ENCODE peak calls at places on chromosomes 7 and 10, in seven cellular contexts. Q, S, X, A, F, J and H are unnamed samples.

GRCh38 chr10:93085272-93085859 is 11.7 kb downstream of the CYP26A1 start:
- DNase-seq in A (no peak), J (no peak), Q (no peak), S (no peak), F (no peak), X (no peak), H (no peak)

GRCh38 chr10:49499305-49499851 is 39.5 kb downstream of the ERCC6 start:
- DNase-seq in F (no peak), X (no peak), J (no peak), Q (no peak), A (no peak), S (no peak), H (no peak)

GRCh38 chr7:25758559-25758958 is 393.4 kb upstream of the NFE2L3 start:
- DNase-seq in A (no peak), F (no peak), Q (no peak), X (no peak), J (no peak), S (no peak), H (no peak)

GRCh38 chr10:8726087-8726486 is 671.6 kb downstream of the GATA3 start:
- DNase-seq in X (no peak), J (peak), F (no peak), A (no peak), Q (no peak), S (no peak), H (no peak)

GRCh38 chr10:119453313-119453712 is 89.2 kb downstream of the RGS10 start:
- DNase-seq in S (no peak), J (no peak), X (no peak), A (no peak), F (no peak), Q (no peak), H (no peak)

GRCh38 chr7:96075510-96076349 is 246.2 kb downstream of the SLC25A13 start:
- DNase-seq in J (peak), F (peak), A (peak), S (peak), Q (no peak), X (peak), H (peak)

GRCh38 chr7:26127411-26127810 is 24.6 kb upstream of the NFE2L3 start:
- DNase-seq in X (no peak), J (no peak), S (no peak), A (no peak), Q (no peak), F (no peak), H (no peak)

GRCh38 chr10:132931258-132931657 is 11.1 kb downstream of the CFAP46 start:
- DNase-seq in A (no peak), X (peak), F (no peak), Q (no peak), J (no peak), S (no peak), H (no peak)

GRCh38 chr10:104080762-104081161 is 4.9 kb downstream of the COL17A1 start:
- DNase-seq in F (no peak), A (no peak), J (peak), Q (no peak), S (peak), X (peak), H (no peak)

GRCh38 chr7:46115410-46115809 is 194.3 kb upstream of the IGFBP3 start:
- DNase-seq in X (no peak), Q (no peak), A (no peak), S (no peak), J (peak), F (no peak), H (no peak)

GRCh38 chr7:1818581-1819200 is 148.6 kb downstream of the ELFN1 start:
- DNase-seq in J (no peak), X (no peak), S (no peak), F (no peak), A (no peak), Q (no peak), H (no peak)

GRCh38 chr7:149205690-149206381 is 10.5 kb downstream of the ZNF282 start:
- DNase-seq in S (no peak), A (no peak), F (no peak), J (peak), Q (no peak), X (no peak), H (no peak)

GRCh38 chr10:127441350-127442219 is 107.5 kb upstream of the NPS start:
- DNase-seq in A (no peak), S (no peak), Q (no peak), J (no peak), X (no peak), F (no peak), H (no peak)

GRCh38 chr7:82050792-82051191 is 280.9 kb upstream of the HGF start:
- DNase-seq in J (peak), Q (no peak), F (no peak), X (peak), S (peak), A (no peak), H (peak)

GRCh38 chr7:117667456-117667855 is 187.6 kb downstream of the CFTR start:
- DNase-seq in Q (no peak), S (no peak), J (peak), X (peak), F (no peak), A (no peak), H (peak)

GRCh38 chr7:30430300-30430699 is 48.3 kb downstream of the NOD1 start:
- DNase-seq in Q (no peak), J (no peak), F (no peak), X (peak), A (no peak), S (no peak), H (no peak)

GRCh38 chr7:16494955-16495719 is 29.6 kb upstream of the SOSTDC1 start:
- DNase-seq in S (no peak), A (no peak), Q (no peak), X (no peak), J (no peak), F (no peak), H (no peak)

GRCh38 chr7:103059471-103059870 is 15.1 kb downstream of the FBXL13 start:
- DNase-seq in F (no peak), X (peak), A (no peak), J (peak), Q (no peak), S (no peak), H (no peak)

GRCh38 chr10:23384364-23384763 is 39.8 kb upstream of the C10orf67 start:
- DNase-seq in J (peak), X (peak), A (no peak), F (no peak), Q (peak), S (no peak), H (peak)

GRCh38 chr7:158078161-158078910 is 509.3 kb downstream of the PTPRN2 start:
- DNase-seq in X (no peak), Q (no peak), A (no peak), J (no peak), F (no peak), S (no peak), H (no peak)

GRCh38 chr10:49679480-49679893 is at the start of gene C10orf53:
- DNase-seq in X (peak), Q (no peak), A (peak), F (peak), S (peak), J (peak), H (peak)

GRCh38 chr10:88851706-88852105 is at the start of gene ANKRD22:
- DNase-seq in X (peak), S (no peak), J (peak), A (no peak), F (no peak), Q (peak), H (peak)

GRCh38 chr7:82335927-82336326 is 107.7 kb downstream of the CACNA2D1 start:
- DNase-seq in S (no peak), Q (no peak), X (peak), A (no peak), J (peak), F (no peak), H (peak)

GRCh38 chr7:101382937-101383336 is 20.3 kb downstream of the COL26A1 start:
- DNase-seq in S (no peak), A (no peak), Q (no peak), X (no peak), F (no peak), J (no peak), H (no peak)

GRCh38 chr7:150940446-150941102 is 37.5 kb downstream of the KCNH2 start:
- DNase-seq in Q (no peak), S (no peak), F (no peak), J (no peak), A (no peak), X (no peak), H (no peak)

GRCh38 chr7:4683043-4683883 is 1.2 kb downstream of the FOXK1 start:
- DNase-seq in X (no peak), A (peak), Q (no peak), F (no peak), J (no peak), S (no peak), H (no peak)

GRCh38 chr7:31549621-31550020 is 35.7 kb downstream of the ITPRID1 start:
- DNase-seq in X (no peak), A (no peak), F (no peak), J (no peak), Q (no peak), S (no peak), H (no peak)

GRCh38 chr7:29287366-29287765 is 92.8 kb downstream of the CHN2 start:
- DNase-seq in J (peak), S (no peak), X (peak), Q (peak), F (no peak), A (no peak), H (peak)

GRCh38 chr7:30206466-30206865 is 71.7 kb downstream of the MTURN start:
- DNase-seq in X (peak), A (no peak), Q (peak), J (peak), S (no peak), F (no peak), H (peak)

GRCh38 chr7:91847881-91848599 is 32.5 kb downstream of the MTERF1 start:
- DNase-seq in A (no peak), J (no peak), Q (no peak), F (no peak), S (no peak), X (no peak), H (no peak)

GRCh38 chr7:122487131-122487530 is 182.6 kb upstream of the FEZF1 start:
- DNase-seq in J (peak), A (no peak), Q (no peak), S (no peak), F (no peak), X (peak), H (peak)

GRCh38 chr10:84397735-84398144 is 69.4 kb downstream of the CCSER2 start:
- DNase-seq in J (no peak), Q (no peak), A (no peak), F (no peak), X (no peak), S (no peak), H (no peak)

GRCh38 chr10:132467464-132468149 is 70.0 kb upstream of the INPP5A start:
- DNase-seq in X (no peak), S (no peak), F (no peak), J (no peak), A (peak), Q (no peak), H (no peak)

GRCh38 chr10:87862644-87863101 is 660 bp downstream of the KLLN start:
- DNase-seq in Q (no peak), A (no peak), X (no peak), F (no peak), S (no peak), J (no peak), H (no peak)

GRCh38 chr10:12019343-12019971 is 23.2 kb downstream of the UPF2 start:
- DNase-seq in A (no peak), Q (no peak), J (peak), S (no peak), X (no peak), F (no peak), H (no peak)

GRCh38 chr10:77597560-77597959 is 40.0 kb downstream of the KCNMA1 start:
- DNase-seq in A (no peak), S (no peak), F (no peak), X (no peak), J (no peak), Q (no peak), H (no peak)

GRCh38 chr10:128884061-128884425 is 583.0 kb upstream of the MGMT start:
- DNase-seq in Q (no peak), J (no peak), F (no peak), S (no peak), A (no peak), X (no peak), H (no peak)

GRCh38 chr10:21292763-21293517 is 232.5 kb downstream of the SKIDA1 start:
- DNase-seq in Q (peak), J (peak), S (peak), A (peak), X (peak), F (no peak), H (peak)

GRCh38 chr10:86849495-86849894 is 93.1 kb downstream of the BMPR1A start:
- DNase-seq in F (no peak), S (no peak), A (no peak), X (no peak), J (no peak), Q (no peak), H (no peak)